ENCODE peak calls at places on chromosome 7, in seven cellular contexts. W, Q, M, R, C, P and G are unnamed samples.

GRCh38 chr7:91653257-91653656 is 227.2 kb downstream of the MTERF1 start:
- DNase-seq in R (no peak), Q (no peak), M (no peak), C (no peak), W (no peak), P (no peak), G (no peak)

GRCh38 chr7:64830926-64831325 is 36.7 kb downstream of the ZNF138 start:
- DNase-seq in C (no peak), P (no peak), Q (no peak), R (no peak), W (no peak), M (no peak), G (no peak)

GRCh38 chr7:3265388-3265787 is 35.7 kb upstream of the SDK1 start:
- DNase-seq in W (no peak), R (no peak), Q (no peak), M (no peak), P (peak; percentile 32), C (no peak), G (no peak)

GRCh38 chr7:114026486-114027089 is 107.8 kb upstream of the PPP1R3A start:
- DNase-seq in Q (no peak), M (peak; percentile 86), W (no peak), C (no peak), R (peak; percentile 45), P (peak; percentile 28), G (no peak)

GRCh38 chr7:25288536-25289283 is 60.4 kb upstream of the NPVF start:
- DNase-seq in W (no peak), C (no peak), R (no peak), M (no peak), P (no peak), Q (no peak), G (no peak)

GRCh38 chr7:111198255-111198654 is 107.3 kb downstream of the LRRN3 start:
- DNase-seq in Q (no peak), C (no peak), W (no peak), P (no peak), R (peak; percentile 97), M (no peak), G (no peak)

GRCh38 chr7:35555934-35556333 is 139.0 kb downstream of the HERPUD2 start:
- DNase-seq in P (no peak), W (no peak), R (no peak), Q (no peak), C (no peak), M (no peak), G (no peak)

GRCh38 chr7:98240961-98241673 is 10.9 kb downstream of the TECPR1 start:
- DNase-seq in P (peak; percentile 89), R (peak; percentile 18), M (peak; percentile 80), Q (no peak), W (peak; percentile 72), C (peak; percentile 41), G (no peak)

GRCh38 chr7:103843689-103844480 is 145.6 kb downstream of the RELN start:
- DNase-seq in Q (no peak), R (no peak), P (no peak), M (no peak), C (no peak), W (no peak), G (no peak)

GRCh38 chr7:78510580-78511188 is 712.1 kb downstream of the PHTF2 start:
- DNase-seq in C (peak; percentile 13), M (peak; percentile 81), R (peak; percentile 8), Q (no peak), W (peak; percentile 32), P (peak; percentile 57), G (no peak)

GRCh38 chr7:87212478-87212877 is 7.1 kb downstream of the TMEM243 start:
- DNase-seq in P (no peak), W (no peak), Q (no peak), R (no peak), M (no peak), C (no peak), G (no peak)

GRCh38 chr7:75639071-75639892 is 99.5 kb downstream of the HIP1 start:
- DNase-seq in C (peak; percentile 46), W (peak; percentile 50), R (no peak), M (peak; percentile 85), P (peak; percentile 93), Q (peak; percentile 86), G (no peak)

GRCh38 chr7:129851174-129851573 is 101.6 kb downstream of the UBE2H start:
- DNase-seq in P (no peak), W (no peak), R (no peak), C (no peak), M (no peak), Q (no peak), G (no peak)

GRCh38 chr7:79971058-79971457 is 163.6 kb upstream of the GNAI1 start:
- DNase-seq in W (no peak), C (no peak), P (no peak), Q (no peak), M (no peak), R (no peak), G (no peak)

GRCh38 chr7:132393789-132394261 is 182.4 kb downstream of the PLXNA4 start:
- DNase-seq in M (no peak), R (no peak), C (no peak), P (peak; percentile 55), W (peak; percentile 60), Q (peak; percentile 77), G (no peak)
- TF ChIP-seq POLR2AphosphoS5 in M (no peak), R (no peak), C (no peak), P (no peak), W (peak; percentile 30), Q (peak; percentile 40), G (peak; percentile 33)

GRCh38 chr7:99631311-99632109 is 14.8 kb downstream of the ZSCAN25 start:
- DNase-seq in Q (no peak), W (no peak), C (no peak), R (no peak), M (peak; percentile 54), P (no peak), G (no peak)
- TF ChIP-seq CTCF in Q (no peak), W (no peak), C (no peak), R (no peak), M (peak; percentile 60), P (peak; percentile 28), G (no peak)

GRCh38 chr7:151810434-151811232 is 66.3 kb downstream of the PRKAG2 start:
- DNase-seq in W (peak; percentile 70), Q (peak; percentile 38), C (no peak), P (peak; percentile 75), M (no peak), R (no peak), G (no peak)

GRCh38 chr7:151809156-151809863 is 67.6 kb downstream of the PRKAG2 start:
- DNase-seq in M (no peak), W (no peak), R (no peak), P (no peak), C (no peak), Q (peak; percentile 52), G (no peak)

GRCh38 chr7:151808296-151809155 is 68.4 kb downstream of the PRKAG2 start:
- DNase-seq in M (no peak), W (peak; percentile 64), P (peak; percentile 59), C (no peak), Q (peak; percentile 32), R (peak; percentile 44), G (no peak)

GRCh38 chr7:151807876-151808275 is 69.0 kb downstream of the PRKAG2 start:
- DNase-seq in R (no peak), M (no peak), C (no peak), P (no peak), W (no peak), Q (peak; percentile 70), G (no peak)

GRCh38 chr7:151809864-151810170 is 67.1 kb downstream of the PRKAG2 start:
- DNase-seq in M (no peak), Q (no peak), C (no peak), P (no peak), W (no peak), R (no peak), G (no peak)
- TF ChIP-seq POLR2AphosphoS5 in M (no peak), Q (no peak), C (no peak), P (no peak), W (no peak), R (no peak), G (no peak)

DNA sequence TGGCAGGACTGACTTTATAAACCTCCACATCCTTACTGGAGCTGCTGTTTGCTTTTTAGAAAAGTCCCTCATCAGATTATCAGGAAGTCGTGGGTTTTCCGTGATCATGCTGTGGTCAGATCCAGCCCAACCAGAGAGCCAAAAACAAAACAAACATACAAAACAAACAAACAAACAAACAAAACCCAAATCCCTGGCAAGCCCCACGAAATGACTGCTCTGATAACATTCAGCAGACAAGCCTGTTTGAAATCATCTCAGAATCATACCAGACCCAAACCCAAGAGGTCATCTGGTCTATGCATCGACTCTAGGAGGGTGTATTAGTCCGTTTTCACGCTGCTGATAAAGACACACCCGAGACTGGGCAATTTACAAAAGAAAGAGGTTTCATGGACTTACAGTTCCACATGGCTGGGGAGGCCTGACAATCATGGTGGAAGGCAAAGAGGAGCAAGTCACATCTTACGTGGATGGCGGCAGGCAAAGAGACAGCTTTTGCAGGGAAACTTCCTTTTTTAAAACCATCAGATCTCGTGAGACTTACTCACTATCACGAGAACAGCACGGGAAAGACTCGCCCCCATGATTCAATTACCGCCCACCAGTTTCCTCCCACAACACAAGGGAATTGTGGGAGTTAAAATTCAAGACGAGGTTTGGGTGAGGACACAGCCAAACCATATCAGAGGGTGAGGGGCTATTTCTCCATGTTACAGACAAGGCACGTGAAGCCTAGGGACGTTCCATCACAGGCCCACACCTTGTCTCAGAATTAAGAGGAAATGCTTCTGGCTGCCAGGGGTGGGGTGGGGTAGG is 85.7 kb downstream of the PARP12 start:
- DNase-seq in C (no peak), Q (no peak), P (no peak), W (no peak), M (no peak), R (no peak), G (no peak)
- TF ChIP-seq CTCF in C (no peak), Q (no peak), P (no peak), W (no peak), M (no peak), R (no peak), G (no peak)

GRCh38 chr7:148395990-148396716 is 194.4 kb upstream of the C7orf33 start:
- DNase-seq in P (peak; percentile 38), Q (no peak), M (peak; percentile 46), R (no peak), C (no peak), W (no peak), G (no peak)
- TF ChIP-seq POLR2AphosphoS5 in P (no peak), Q (no peak), M (no peak), R (no peak), C (no peak), W (no peak), G (no peak)

GRCh38 chr7:105932835-105933477 is 30.1 kb upstream of the CDHR3 start:
- DNase-seq in M (peak; percentile 56), C (peak; percentile 16), W (no peak), R (no peak), Q (no peak), P (no peak), G (no peak)

GRCh38 chr7:105935250-105935649 is 27.8 kb upstream of the CDHR3 start:
- DNase-seq in R (no peak), P (no peak), Q (no peak), C (no peak), W (peak; percentile 54), M (no peak), G (no peak)

GRCh38 chr7:105931179-105931578 is 31.9 kb upstream of the CDHR3 start:
- DNase-seq in M (no peak), R (no peak), P (no peak), W (no peak), Q (no peak), C (no peak), G (no peak)

GRCh38 chr7:105937411-105937810 is 25.7 kb upstream of the CDHR3 start:
- DNase-seq in P (no peak), C (no peak), M (no peak), Q (no peak), W (no peak), R (no peak), G (no peak)

GRCh38 chr7:105934577-105935185 is 28.4 kb upstream of the CDHR3 start:
- DNase-seq in P (peak; percentile 65), R (peak; percentile 7), Q (no peak), M (peak; percentile 72), W (peak; percentile 56), C (no peak), G (no peak)
- TF ChIP-seq CTCF in P (peak; percentile 58), R (peak; percentile 25), Q (no peak), M (peak; percentile 84), W (peak; percentile 48), C (peak; percentile 25), G (no peak)